ENCODE peak calls at places on chromosomes 1 and 21, in ten cellular contexts. One of them, this sample, is unnamed.

GRCh38 chr21:31557421-31557955 is 102.0 kb upstream of the SOD1 start:
- DNase-seq in fibroblast of pulmonary artery: no peak
- DNase-seq in A549: no peak
- DNase-seq in uterus: no peak
- DNase-seq in AG10803: no peak
- DNase-seq in GM23338: peak
- DNase-seq in fibroblast of the aortic adventitia: no peak
- DNase-seq in osteoblast: peak
- DNase-seq in coronary artery: no peak
- DNase-seq in pancreas: peak
- DNase-seq in this sample: no peak

GRCh38 chr1:202852163-202852904 is 36.6 kb downstream of the RABIF start:
- DNase-seq in fibroblast of pulmonary artery: peak
- DNase-seq in A549: peak
- DNase-seq in uterus: no peak
- DNase-seq in AG10803: peak
- DNase-seq in GM23338: peak
- DNase-seq in fibroblast of the aortic adventitia: peak
- DNase-seq in osteoblast: peak
- DNase-seq in coronary artery: no peak
- DNase-seq in pancreas: peak
- DNase-seq in this sample: peak

GRCh38 chr1:240189386-240189989 is 97.8 kb downstream of the FMN2 start:
- DNase-seq in fibroblast of pulmonary artery: peak
- DNase-seq in A549: peak
- DNase-seq in uterus: no peak
- DNase-seq in AG10803: peak
- DNase-seq in GM23338: peak
- DNase-seq in fibroblast of the aortic adventitia: peak
- DNase-seq in osteoblast: no peak
- DNase-seq in coronary artery: no peak
- DNase-seq in pancreas: peak
- DNase-seq in this sample: peak

GRCh38 chr1:61888808-61889207 is 146.5 kb downstream of the PATJ start:
- DNase-seq in fibroblast of pulmonary artery: no peak
- DNase-seq in A549: no peak
- DNase-seq in uterus: no peak
- DNase-seq in AG10803: no peak
- DNase-seq in GM23338: no peak
- DNase-seq in fibroblast of the aortic adventitia: no peak
- DNase-seq in osteoblast: no peak
- DNase-seq in coronary artery: no peak
- DNase-seq in pancreas: no peak
- DNase-seq in this sample: no peak

GRCh38 chr1:43874716-43875115 is 58.9 kb upstream of the ARTN start:
- DNase-seq in fibroblast of pulmonary artery: peak
- DNase-seq in A549: no peak
- DNase-seq in uterus: no peak
- DNase-seq in AG10803: no peak
- DNase-seq in GM23338: no peak
- DNase-seq in fibroblast of the aortic adventitia: no peak
- DNase-seq in osteoblast: no peak
- DNase-seq in coronary artery: no peak
- DNase-seq in pancreas: no peak
- DNase-seq in this sample: no peak

GRCh38 chr21:29342394-29342957 is 43.8 kb downstream of the BACH1 start:
- DNase-seq in fibroblast of pulmonary artery: peak
- DNase-seq in A549: peak
- DNase-seq in uterus: peak
- DNase-seq in AG10803: peak
- DNase-seq in GM23338: no peak
- DNase-seq in fibroblast of the aortic adventitia: peak
- DNase-seq in osteoblast: peak
- DNase-seq in coronary artery: peak
- DNase-seq in pancreas: no peak
- DNase-seq in this sample: peak

GRCh38 chr21:17797967-17798366 is 21.2 kb downstream of the C21orf91 start:
- DNase-seq in fibroblast of pulmonary artery: no peak
- DNase-seq in A549: no peak
- DNase-seq in uterus: no peak
- DNase-seq in AG10803: no peak
- DNase-seq in GM23338: no peak
- DNase-seq in fibroblast of the aortic adventitia: no peak
- DNase-seq in osteoblast: no peak
- DNase-seq in coronary artery: no peak
- DNase-seq in pancreas: no peak
- DNase-seq in this sample: no peak

GRCh38 chr21:33332143-33332542 is 7.4 kb downstream of the IFNAR1 start:
- DNase-seq in fibroblast of pulmonary artery: no peak
- DNase-seq in A549: no peak
- DNase-seq in uterus: no peak
- DNase-seq in AG10803: no peak
- DNase-seq in GM23338: no peak
- DNase-seq in fibroblast of the aortic adventitia: no peak
- DNase-seq in osteoblast: no peak
- DNase-seq in coronary artery: no peak
- DNase-seq in pancreas: no peak
- DNase-seq in this sample: no peak

GRCh38 chr1:25431495-25432363 is 1.0 kb downstream of the MACO1 start:
- DNase-seq in fibroblast of pulmonary artery: no peak
- DNase-seq in A549: no peak
- DNase-seq in uterus: peak
- DNase-seq in AG10803: peak
- DNase-seq in GM23338: no peak
- DNase-seq in fibroblast of the aortic adventitia: peak
- DNase-seq in osteoblast: peak
- DNase-seq in coronary artery: no peak
- DNase-seq in pancreas: peak
- DNase-seq in this sample: peak

GRCh38 chr1:48105167-48105566 is 108.0 kb upstream of the TRABD2B start:
- DNase-seq in fibroblast of pulmonary artery: peak
- DNase-seq in A549: no peak
- DNase-seq in uterus: no peak
- DNase-seq in AG10803: no peak
- DNase-seq in GM23338: peak
- DNase-seq in fibroblast of the aortic adventitia: peak
- DNase-seq in osteoblast: no peak
- DNase-seq in coronary artery: no peak
- DNase-seq in pancreas: no peak
- DNase-seq in this sample: peak
- TF ChIP-seq CTCF in fibroblast of pulmonary artery: peak
- TF ChIP-seq CTCF in A549: no peak
- TF ChIP-seq CTCF in uterus: no peak
- TF ChIP-seq CTCF in AG10803: peak
- TF ChIP-seq CTCF in GM23338: peak
- TF ChIP-seq CTCF in fibroblast of the aortic adventitia: peak
- TF ChIP-seq CTCF in osteoblast: peak
- TF ChIP-seq CTCF in coronary artery: no peak
- TF ChIP-seq CTCF in pancreas: no peak
- TF ChIP-seq CTCF in this sample: peak

GRCh38 chr1:208085655-208086054 is 158.5 kb downstream of the PLXNA2 start:
- DNase-seq in fibroblast of pulmonary artery: no peak
- DNase-seq in A549: no peak
- DNase-seq in uterus: no peak
- DNase-seq in AG10803: no peak
- DNase-seq in GM23338: no peak
- DNase-seq in fibroblast of the aortic adventitia: no peak
- DNase-seq in osteoblast: peak
- DNase-seq in coronary artery: no peak
- DNase-seq in pancreas: no peak
- DNase-seq in this sample: no peak

GRCh38 chr1:208084220-208084619 is 160.0 kb downstream of the PLXNA2 start:
- DNase-seq in fibroblast of pulmonary artery: no peak
- DNase-seq in A549: no peak
- DNase-seq in uterus: no peak
- DNase-seq in AG10803: no peak
- DNase-seq in GM23338: no peak
- DNase-seq in fibroblast of the aortic adventitia: no peak
- DNase-seq in osteoblast: no peak
- DNase-seq in coronary artery: no peak
- DNase-seq in pancreas: no peak
- DNase-seq in this sample: no peak

GRCh38 chr1:208084764-208085163 is 159.4 kb downstream of the PLXNA2 start:
- DNase-seq in fibroblast of pulmonary artery: no peak
- DNase-seq in A549: no peak
- DNase-seq in uterus: no peak
- DNase-seq in AG10803: no peak
- DNase-seq in GM23338: no peak
- DNase-seq in fibroblast of the aortic adventitia: no peak
- DNase-seq in osteoblast: no peak
- DNase-seq in coronary artery: no peak
- DNase-seq in pancreas: no peak
- DNase-seq in this sample: no peak

GRCh38 chr1:208088319-208088718 is 155.9 kb downstream of the PLXNA2 start:
- DNase-seq in fibroblast of pulmonary artery: no peak
- DNase-seq in A549: no peak
- DNase-seq in uterus: no peak
- DNase-seq in AG10803: no peak
- DNase-seq in GM23338: no peak
- DNase-seq in fibroblast of the aortic adventitia: no peak
- DNase-seq in osteoblast: no peak
- DNase-seq in coronary artery: no peak
- DNase-seq in pancreas: no peak
- DNase-seq in this sample: no peak

GRCh38 chr1:208086116-208086515 is 158.1 kb downstream of the PLXNA2 start:
- DNase-seq in fibroblast of pulmonary artery: no peak
- DNase-seq in A549: no peak
- DNase-seq in uterus: no peak
- DNase-seq in AG10803: peak
- DNase-seq in GM23338: no peak
- DNase-seq in fibroblast of the aortic adventitia: peak
- DNase-seq in osteoblast: no peak
- DNase-seq in coronary artery: no peak
- DNase-seq in pancreas: no peak
- DNase-seq in this sample: no peak
- H3K4me3 ChIP-seq in fibroblast of pulmonary artery: no peak
- H3K4me3 ChIP-seq in A549: no peak
- H3K4me3 ChIP-seq in uterus: peak
- H3K4me3 ChIP-seq in AG10803: peak
- H3K4me3 ChIP-seq in GM23338: no peak
- H3K4me3 ChIP-seq in fibroblast of the aortic adventitia: peak
- H3K4me3 ChIP-seq in osteoblast: peak
- H3K4me3 ChIP-seq in coronary artery: peak
- H3K4me3 ChIP-seq in pancreas: no peak
- H3K4me3 ChIP-seq in this sample: peak

GRCh38 chr21:23155281-23155680 is 2157.1 kb downstream of the NCAM2 start:
- DNase-seq in fibroblast of pulmonary artery: no peak
- DNase-seq in A549: no peak
- DNase-seq in uterus: no peak
- DNase-seq in AG10803: no peak
- DNase-seq in GM23338: no peak
- DNase-seq in fibroblast of the aortic adventitia: no peak
- DNase-seq in osteoblast: no peak
- DNase-seq in coronary artery: no peak
- DNase-seq in pancreas: no peak
- DNase-seq in this sample: no peak

GRCh38 chr21:23162213-23162946 is 2164.2 kb downstream of the NCAM2 start:
- DNase-seq in fibroblast of pulmonary artery: peak
- DNase-seq in A549: no peak
- DNase-seq in uterus: no peak
- DNase-seq in AG10803: no peak
- DNase-seq in GM23338: no peak
- DNase-seq in fibroblast of the aortic adventitia: no peak
- DNase-seq in osteoblast: no peak
- DNase-seq in coronary artery: no peak
- DNase-seq in pancreas: no peak
- DNase-seq in this sample: no peak

DNA sequence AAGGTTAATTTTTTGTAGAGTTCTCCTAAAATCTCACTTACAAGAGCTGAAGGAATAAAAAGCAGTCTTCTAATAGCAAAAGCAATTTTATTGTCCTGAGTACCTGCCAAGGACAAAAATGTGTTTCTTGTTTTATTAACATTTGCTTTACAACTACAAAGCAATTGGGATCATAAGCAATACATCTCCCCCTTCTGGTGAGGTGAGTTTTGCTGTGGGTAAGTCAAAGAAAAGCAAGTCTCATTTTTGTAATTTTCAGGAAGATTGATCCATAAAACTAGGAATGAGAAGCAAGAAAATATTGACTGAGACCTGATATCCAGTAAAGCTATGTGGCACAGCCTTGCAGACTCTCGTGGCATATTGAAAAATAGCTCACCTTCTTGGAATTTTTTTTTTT is 2162.7 kb downstream of the NCAM2 start:
- DNase-seq in fibroblast of pulmonary artery: no peak
- DNase-seq in A549: no peak
- DNase-seq in uterus: no peak
- DNase-seq in AG10803: no peak
- DNase-seq in GM23338: no peak
- DNase-seq in fibroblast of the aortic adventitia: no peak
- DNase-seq in osteoblast: no peak
- DNase-seq in coronary artery: no peak
- DNase-seq in pancreas: no peak
- DNase-seq in this sample: no peak
- TF ChIP-seq CTCF in fibroblast of pulmonary artery: no peak
- TF ChIP-seq CTCF in A549: no peak
- TF ChIP-seq CTCF in uterus: no peak
- TF ChIP-seq CTCF in AG10803: no peak
- TF ChIP-seq CTCF in GM23338: peak
- TF ChIP-seq CTCF in fibroblast of the aortic adventitia: no peak
- TF ChIP-seq CTCF in osteoblast: no peak
- TF ChIP-seq CTCF in coronary artery: no peak
- TF ChIP-seq CTCF in pancreas: no peak
- TF ChIP-seq CTCF in this sample: no peak

GRCh38 chr1:42162181-42162580 is 2.4 kb downstream of the GUCA2A start:
- DNase-seq in fibroblast of pulmonary artery: no peak
- DNase-seq in A549: no peak
- DNase-seq in uterus: no peak
- DNase-seq in AG10803: no peak
- DNase-seq in GM23338: no peak
- DNase-seq in fibroblast of the aortic adventitia: no peak
- DNase-seq in osteoblast: no peak
- DNase-seq in coronary artery: no peak
- DNase-seq in pancreas: no peak
- DNase-seq in this sample: no peak

GRCh38 chr1:42165511-42166210 is 1.1 kb upstream of the GUCA2A start:
- DNase-seq in fibroblast of pulmonary artery: peak
- DNase-seq in A549: peak
- DNase-seq in uterus: no peak
- DNase-seq in AG10803: no peak
- DNase-seq in GM23338: peak
- DNase-seq in fibroblast of the aortic adventitia: peak
- DNase-seq in osteoblast: peak
- DNase-seq in coronary artery: no peak
- DNase-seq in pancreas: peak
- DNase-seq in this sample: no peak

GRCh38 chr1:42164551-42165420 is at the start of gene GUCA2A:
- DNase-seq in fibroblast of pulmonary artery: no peak
- DNase-seq in A549: no peak
- DNase-seq in uterus: no peak
- DNase-seq in AG10803: no peak
- DNase-seq in GM23338: no peak
- DNase-seq in fibroblast of the aortic adventitia: no peak
- DNase-seq in osteoblast: peak
- DNase-seq in coronary artery: no peak
- DNase-seq in pancreas: no peak
- DNase-seq in this sample: no peak

GRCh38 chr1:42163536-42164503 is 725 bp downstream of the GUCA2A start:
- DNase-seq in fibroblast of pulmonary artery: no peak
- DNase-seq in A549: no peak
- DNase-seq in uterus: no peak
- DNase-seq in AG10803: no peak
- DNase-seq in GM23338: no peak
- DNase-seq in fibroblast of the aortic adventitia: no peak
- DNase-seq in osteoblast: peak
- DNase-seq in coronary artery: no peak
- DNase-seq in pancreas: no peak
- DNase-seq in this sample: no peak

GRCh38 chr1:42163114-42163513 is 1.4 kb downstream of the GUCA2A start:
- DNase-seq in fibroblast of pulmonary artery: no peak
- DNase-seq in A549: no peak
- DNase-seq in uterus: no peak
- DNase-seq in AG10803: no peak
- DNase-seq in GM23338: no peak
- DNase-seq in fibroblast of the aortic adventitia: peak
- DNase-seq in osteoblast: peak
- DNase-seq in coronary artery: no peak
- DNase-seq in pancreas: no peak
- DNase-seq in this sample: no peak
- H3K4me3 ChIP-seq in fibroblast of pulmonary artery: no peak
- H3K4me3 ChIP-seq in A549: no peak
- H3K4me3 ChIP-seq in uterus: no peak
- H3K4me3 ChIP-seq in AG10803: no peak
- H3K4me3 ChIP-seq in GM23338: no peak
- H3K4me3 ChIP-seq in fibroblast of the aortic adventitia: no peak
- H3K4me3 ChIP-seq in osteoblast: no peak
- H3K4me3 ChIP-seq in coronary artery: no peak
- H3K4me3 ChIP-seq in pancreas: no peak
- H3K4me3 ChIP-seq in this sample: no peak